ENCODE peak calls at places on chromosomes 2 and 18, in four cellular contexts. One of them, this sample, is unnamed.
A peak's percentile ranks its signal among the peaks of the same experiment; 100 is the strongest.

GRCh38 chr2:28586864-28587263 is 91.0 kb downstream of the PLB1 start:
- DNase-seq in HepG2: no peak
- DNase-seq in GM12878: no peak
- DNase-seq in K562: no peak
- DNase-seq in this sample: no peak

GRCh38 chr2:99079226-99079625 is 62.3 kb upstream of the C2orf15 start:
- DNase-seq in K562: no peak
- DNase-seq in GM12878: no peak
- DNase-seq in HepG2: no peak
- DNase-seq in this sample: no peak

GRCh38 chr18:24271381-24272331 is 126.0 kb downstream of the OSBPL1A start:
- DNase-seq in GM12878: no peak
- DNase-seq in K562: no peak
- DNase-seq in HepG2: peak; percentile 4
- DNase-seq in this sample: peak; percentile 78

GRCh38 chr2:133753665-133754064 is 185.4 kb upstream of the NCKAP5 start:
- DNase-seq in HepG2: no peak
- DNase-seq in GM12878: no peak
- DNase-seq in K562: no peak
- DNase-seq in this sample: no peak

GRCh38 chr2:8154270-8154669 is 527.6 kb upstream of the ID2 start:
- DNase-seq in GM12878: no peak
- DNase-seq in HepG2: no peak
- DNase-seq in K562: no peak
- DNase-seq in this sample: peak; percentile 24

GRCh38 chr2:106857882-106858478 is 28.0 kb downstream of the ST6GAL2 start:
- DNase-seq in GM12878: no peak
- DNase-seq in K562: no peak
- DNase-seq in HepG2: no peak
- DNase-seq in this sample: no peak

GRCh38 chr2:135546432-135546831 is 15.1 kb downstream of the R3HDM1 start:
- DNase-seq in GM12878: no peak
- DNase-seq in HepG2: no peak
- DNase-seq in K562: no peak
- DNase-seq in this sample: no peak

GRCh38 chr2:172995323-172996244 is 80.1 kb upstream of the MAP3K20 start:
- DNase-seq in K562: no peak
- DNase-seq in HepG2: peak; percentile 86
- DNase-seq in GM12878: no peak
- DNase-seq in this sample: peak; percentile 78

GRCh38 chr2:127664065-127664894 is 11.1 kb downstream of the LIMS2 start:
- DNase-seq in K562: no peak
- DNase-seq in HepG2: no peak
- DNase-seq in GM12878: no peak
- DNase-seq in this sample: peak; percentile 50

GRCh38 chr2:46829240-46829970 is 86.2 kb downstream of the MCFD2 start:
- DNase-seq in GM12878: no peak
- DNase-seq in HepG2: no peak
- DNase-seq in K562: no peak
- DNase-seq in this sample: no peak

GRCh38 chr2:70767699-70768584 is at the start of gene ADD2:
- DNase-seq in HepG2: no peak
- DNase-seq in K562: peak; percentile 87
- DNase-seq in GM12878: no peak
- DNase-seq in this sample: peak; percentile 21

GRCh38 chr2:28668106-28668814 is 83.4 kb upstream of the PPP1CB start:
- DNase-seq in K562: no peak
- DNase-seq in GM12878: no peak
- DNase-seq in HepG2: no peak
- DNase-seq in this sample: no peak

GRCh38 chr2:238702276-238702675 is 145.6 kb upstream of the TWIST2 start:
- DNase-seq in GM12878: no peak
- DNase-seq in K562: no peak
- DNase-seq in HepG2: no peak
- DNase-seq in this sample: no peak

GRCh38 chr18:9287037-9287436 is 47.5 kb upstream of the TWSG1 start:
- DNase-seq in HepG2: no peak
- DNase-seq in GM12878: no peak
- DNase-seq in K562: no peak
- DNase-seq in this sample: no peak

GRCh38 chr2:241112046-241112445 is 10.0 kb upstream of the MTERF4 start:
- DNase-seq in K562: no peak
- DNase-seq in HepG2: no peak
- DNase-seq in GM12878: no peak
- DNase-seq in this sample: no peak

GRCh38 chr2:239035361-239035814 is 187.5 kb downstream of the TWIST2 start:
- DNase-seq in GM12878: no peak
- DNase-seq in K562: peak; percentile 87
- DNase-seq in HepG2: no peak
- DNase-seq in this sample: no peak

GRCh38 chr2:232300894-232301387 is 77.6 kb upstream of the ALPP start:
- DNase-seq in K562: no peak
- DNase-seq in HepG2: peak; percentile 98
- DNase-seq in GM12878: no peak
- DNase-seq in this sample: peak; percentile 83

GRCh38 chr2:84970956-84971798 is at the start of gene KCMF1:
- DNase-seq in GM12878: no peak
- DNase-seq in HepG2: no peak
- DNase-seq in K562: peak; percentile 89
- DNase-seq in this sample: peak; percentile 30

GRCh38 chr2:118554616-118555015 is 292.8 kb downstream of the EN1 start:
- DNase-seq in HepG2: no peak
- DNase-seq in GM12878: no peak
- DNase-seq in K562: no peak
- DNase-seq in this sample: no peak

GRCh38 chr2:219384083-219384713 is 3.5 kb downstream of the DNPEP start:
- DNase-seq in HepG2: no peak
- DNase-seq in GM12878: no peak
- DNase-seq in K562: no peak
- DNase-seq in this sample: no peak
- H3K36me3 ChIP-seq in HepG2: peaks cover 58% of the 10 kb centered on the region
- H3K36me3 ChIP-seq in GM12878: peaks cover 11% of the 10 kb centered on the region
- H3K36me3 ChIP-seq in K562: peaks cover 62% of the 10 kb centered on the region
- H3K36me3 ChIP-seq in this sample: peaks cover 36% of the 10 kb centered on the region

GRCh38 chr2:147469471-147469870 is 375.4 kb upstream of the ACVR2A start:
- DNase-seq in HepG2: no peak
- DNase-seq in GM12878: no peak
- DNase-seq in K562: no peak
- DNase-seq in this sample: no peak
- TF ChIP-seq MYC in HepG2: no peak
- TF ChIP-seq MYC in GM12878: no peak
- TF ChIP-seq MYC in K562: no peak
- TF ChIP-seq MYC in this sample: no peak

GRCh38 chr18:75730249-75730648 is 302.7 kb upstream of the SMIM21 start:
- DNase-seq in GM12878: no peak
- DNase-seq in K562: no peak
- DNase-seq in HepG2: no peak
- DNase-seq in this sample: no peak

GRCh38 chr18:75728621-75729020 is 301.1 kb upstream of the SMIM21 start:
- DNase-seq in K562: no peak
- DNase-seq in HepG2: no peak
- DNase-seq in GM12878: no peak
- DNase-seq in this sample: no peak

GRCh38 chr18:75727479-75727878 is 300.0 kb upstream of the SMIM21 start:
- DNase-seq in K562: peak; percentile 22
- DNase-seq in GM12878: no peak
- DNase-seq in HepG2: peak; percentile 2
- DNase-seq in this sample: no peak
- TF ChIP-seq CTCF in K562: peak; percentile 56
- TF ChIP-seq CTCF in GM12878: peak; percentile 42
- TF ChIP-seq CTCF in HepG2: peak; percentile 49
- TF ChIP-seq CTCF in this sample: no peak

DNA sequence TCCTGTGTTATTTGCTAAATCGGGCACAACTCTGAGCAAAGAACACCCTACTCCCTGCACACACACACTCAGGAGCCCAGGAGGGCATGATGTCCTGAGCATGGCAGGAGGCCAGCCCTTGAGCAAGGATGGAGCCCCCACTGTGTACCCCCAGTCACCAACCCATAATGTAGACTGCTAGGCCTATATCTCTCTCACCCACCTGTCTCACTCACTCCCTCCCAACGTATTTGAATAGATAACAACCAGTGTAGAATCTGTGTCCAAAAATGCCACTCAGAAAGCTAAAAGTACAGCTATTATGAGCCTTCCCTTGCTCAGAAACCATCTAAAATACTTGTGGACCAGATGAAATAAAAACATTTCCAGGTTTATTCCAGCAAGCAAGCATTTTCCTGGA is 29.3 kb downstream of the MERTK start:
- DNase-seq in HepG2: no peak
- DNase-seq in GM12878: no peak
- DNase-seq in K562: peak; percentile 54
- DNase-seq in this sample: no peak
- H3K36me3 ChIP-seq in HepG2: peaks cover 51% of the 10 kb centered on the region
- H3K36me3 ChIP-seq in GM12878: no peaks in the 10 kb centered on the region
- H3K36me3 ChIP-seq in K562: no peaks in the 10 kb centered on the region
- H3K36me3 ChIP-seq in this sample: no peaks in the 10 kb centered on the region

DNA sequence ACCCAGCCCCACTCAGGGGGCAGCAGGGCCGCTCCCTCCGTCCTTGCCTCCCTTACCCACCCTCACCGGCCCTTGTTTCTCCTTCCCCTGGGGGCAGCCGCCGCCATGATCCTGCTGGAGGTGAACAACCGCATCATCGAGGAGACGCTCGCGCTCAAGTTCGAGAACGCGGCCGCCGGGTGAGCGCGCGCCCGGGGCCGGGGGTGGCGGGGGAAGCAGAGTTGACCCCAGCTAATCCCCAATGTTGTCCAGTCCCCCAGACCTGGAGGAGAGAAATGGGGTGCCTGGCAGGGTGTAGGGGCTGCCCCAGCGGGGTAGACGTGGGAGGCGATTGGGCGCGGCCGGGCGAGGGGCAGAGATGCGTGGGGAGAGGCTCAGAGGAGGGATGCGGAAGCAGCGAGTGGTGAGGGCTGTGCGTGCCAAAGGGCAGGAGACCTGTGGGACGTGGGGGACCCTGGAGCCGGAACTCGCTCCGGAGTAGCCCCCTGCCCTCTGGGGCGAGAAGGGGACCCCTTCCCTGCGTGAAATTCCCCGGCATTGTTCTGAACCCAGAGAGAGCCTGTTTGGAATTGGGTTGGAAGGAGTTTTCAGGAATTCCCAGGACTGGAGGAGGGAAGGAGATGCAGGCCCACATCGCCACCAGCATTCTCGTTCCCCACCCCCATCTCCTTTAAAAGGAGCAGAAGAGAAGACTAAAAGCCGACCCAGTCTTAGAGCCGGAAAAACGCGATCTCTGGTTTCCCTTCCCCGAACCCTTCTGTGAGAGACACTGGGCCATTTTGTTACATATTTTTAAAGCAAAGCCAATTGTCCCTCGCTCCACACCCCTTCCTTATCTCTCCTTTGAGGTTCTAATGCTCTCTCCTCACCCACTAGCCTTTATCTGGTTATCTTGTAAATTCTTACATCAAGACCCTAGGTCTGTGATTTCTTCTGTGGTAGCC is 649 bp downstream of the ARPC2 start:
- DNase-seq in K562: peak; percentile 39
- DNase-seq in GM12878: no peak
- DNase-seq in HepG2: peak; percentile 18
- DNase-seq in this sample: peak; percentile 45
- TF ChIP-seq MYC in K562: no peak
- TF ChIP-seq MYC in GM12878: no peak
- TF ChIP-seq MYC in HepG2: peak; percentile 39
- TF ChIP-seq MYC in this sample: no peak

GRCh38 chr2:220053919-220054318 is 426.5 kb downstream of the SLC4A3 start:
- DNase-seq in K562: no peak
- DNase-seq in HepG2: no peak
- DNase-seq in GM12878: no peak
- DNase-seq in this sample: no peak
- TF ChIP-seq CTCF in K562: peak; percentile 34
- TF ChIP-seq CTCF in HepG2: peak; percentile 25
- TF ChIP-seq CTCF in GM12878: no peak
- TF ChIP-seq CTCF in this sample: no peak

GRCh38 chr2:213017404-213017803 is 134.0 kb downstream of the IKZF2 start:
- DNase-seq in HepG2: no peak
- DNase-seq in K562: no peak
- DNase-seq in GM12878: no peak
- DNase-seq in this sample: no peak
- H3K36me3 ChIP-seq in HepG2: no peaks in the 10 kb centered on the region
- H3K36me3 ChIP-seq in K562: no peaks in the 10 kb centered on the region
- H3K36me3 ChIP-seq in GM12878: no peaks in the 10 kb centered on the region
- H3K36me3 ChIP-seq in this sample: no peaks in the 10 kb centered on the region

GRCh38 chr2:130740671-130741070 is 11.8 kb downstream of the GPR148 start:
- DNase-seq in HepG2: no peak
- DNase-seq in GM12878: no peak
- DNase-seq in K562: no peak
- DNase-seq in this sample: no peak

GRCh38 chr2:130735200-130735599 is 6.3 kb downstream of the GPR148 start:
- DNase-seq in HepG2: no peak
- DNase-seq in K562: no peak
- DNase-seq in GM12878: no peak
- DNase-seq in this sample: no peak

GRCh38 chr2:130737592-130737991 is 8.7 kb downstream of the GPR148 start:
- DNase-seq in GM12878: no peak
- DNase-seq in HepG2: no peak
- DNase-seq in K562: no peak
- DNase-seq in this sample: no peak

GRCh38 chr2:130736487-130736886 is 7.6 kb downstream of the GPR148 start:
- DNase-seq in GM12878: no peak
- DNase-seq in HepG2: no peak
- DNase-seq in K562: no peak
- DNase-seq in this sample: no peak
- TF ChIP-seq MYC in GM12878: no peak
- TF ChIP-seq MYC in HepG2: no peak
- TF ChIP-seq MYC in K562: no peak
- TF ChIP-seq MYC in this sample: no peak

GRCh38 chr2:54500404-54501147 is 44.4 kb downstream of the SPTBN1 start:
- DNase-seq in GM12878: no peak
- DNase-seq in HepG2: no peak
- DNase-seq in K562: no peak
- DNase-seq in this sample: no peak

GRCh38 chr2:54494087-54494486 is 38.0 kb downstream of the SPTBN1 start:
- DNase-seq in HepG2: no peak
- DNase-seq in K562: no peak
- DNase-seq in GM12878: no peak
- DNase-seq in this sample: no peak

GRCh38 chr2:54496920-54497319 is 40.8 kb downstream of the SPTBN1 start:
- DNase-seq in GM12878: no peak
- DNase-seq in K562: no peak
- DNase-seq in HepG2: no peak
- DNase-seq in this sample: no peak

GRCh38 chr2:54499666-54500065 is 43.5 kb downstream of the SPTBN1 start:
- DNase-seq in GM12878: no peak
- DNase-seq in HepG2: no peak
- DNase-seq in K562: no peak
- DNase-seq in this sample: peak; percentile 87

GRCh38 chr2:54497738-54498680 is 41.9 kb downstream of the SPTBN1 start:
- DNase-seq in HepG2: peak; percentile 70
- DNase-seq in K562: peak; percentile 27
- DNase-seq in GM12878: no peak
- DNase-seq in this sample: peak; percentile 77
- TF ChIP-seq CTCF in HepG2: peak; percentile 68
- TF ChIP-seq CTCF in K562: peak; percentile 34
- TF ChIP-seq CTCF in GM12878: no peak
- TF ChIP-seq CTCF in this sample: peak; percentile 27

GRCh38 chr2:102283996-102284395 is 27.4 kb upstream of the IL1RL1 start:
- DNase-seq in GM12878: no peak
- DNase-seq in K562: no peak
- DNase-seq in HepG2: no peak
- DNase-seq in this sample: no peak
- H3K36me3 ChIP-seq in GM12878: no peaks in the 10 kb centered on the region
- H3K36me3 ChIP-seq in K562: no peaks in the 10 kb centered on the region
- H3K36me3 ChIP-seq in HepG2: no peaks in the 10 kb centered on the region
- H3K36me3 ChIP-seq in this sample: no peaks in the 10 kb centered on the region